ENCODE peak calls at places on chromosomes 6 and 20, in four cellular contexts. L, J, U and P are unnamed samples.
A peak's percentile ranks its signal among the peaks of the same experiment; 100 is the strongest.

GRCh38 chr6:154508573-154509375 is 1.7 kb downstream of the CNKSR3 start:
- DNase-seq in L (no peak), J (no peak), U (peak; percentile 29), P (no peak)

GRCh38 chr20:6430381-6430780 is 307.6 kb upstream of the FERMT1 start:
- DNase-seq in L (no peak), J (no peak), U (no peak), P (no peak)

GRCh38 chr20:145877-146276 is 3.5 kb downstream of the DEFB126 start:
- DNase-seq in L (peak; percentile 50), J (no peak), U (no peak), P (no peak)

GRCh38 chr20:63134201-63134612 is 81.7 kb downstream of the YTHDF1 start:
- DNase-seq in L (peak; percentile 60), J (peak; percentile 11), U (no peak), P (no peak)

GRCh38 chr6:86016567-86016966 is 373.9 kb upstream of the SYNCRIP start:
- DNase-seq in L (no peak), J (no peak), U (no peak), P (no peak)

GRCh38 chr20:4973330-4974097 is 27.8 kb downstream of the SLC23A2 start:
- DNase-seq in L (no peak), J (peak; percentile 21), U (peak; percentile 85), P (peak; percentile 41)

GRCh38 chr6:36839819-36840379 is 655 bp upstream of the CPNE5 start:
- DNase-seq in L (peak; percentile 65), J (peak; percentile 67), U (no peak), P (no peak)

GRCh38 chr6:156731436-156731835 is 45.7 kb upstream of the ARID1B start:
- DNase-seq in L (no peak), J (no peak), U (no peak), P (no peak)

GRCh38 chr6:143675946-143676345 is 1.8 kb upstream of the PHACTR2 start:
- DNase-seq in L (no peak), J (no peak), U (peak; percentile 53), P (no peak)

GRCh38 chr6:81838031-81838430 is 85.5 kb upstream of the TENT5A start:
- DNase-seq in L (no peak), J (no peak), U (peak; percentile 92), P (no peak)

GRCh38 chr20:1507276-1507675 is 16.1 kb upstream of the SIRPB2 start:
- DNase-seq in L (no peak), J (no peak), U (no peak), P (no peak)

GRCh38 chr6:75748743-75749538 is at the start of gene MYO6:
- DNase-seq in L (peak; percentile 80), J (peak; percentile 82), U (peak; percentile 45), P (peak; percentile 35)

GRCh38 chr6:77440206-77440976 is 22.9 kb downstream of the HTR1B start:
- DNase-seq in L (no peak), J (no peak), U (no peak), P (no peak)

GRCh38 chr6:142696689-142697088 is 248.3 kb downstream of the HIVEP2 start:
- DNase-seq in L (no peak), J (peak; percentile 16), U (no peak), P (no peak)

GRCh38 chr6:29847871-29848630 is 20.4 kb downstream of the HLA-G start:
- DNase-seq in L (peak; percentile 86), J (peak; percentile 82), U (peak; percentile 18), P (peak; percentile 77)

GRCh38 chr6:42140051-42140450 is 2.4 kb downstream of the C6orf132 start:
- DNase-seq in L (no peak), J (no peak), U (no peak), P (no peak)

GRCh38 chr20:51144476-51144875 is 121.6 kb upstream of the KCNG1 start:
- DNase-seq in L (no peak), J (no peak), U (no peak), P (no peak)

GRCh38 chr6:43275782-43276179 is 22.3 kb upstream of the SLC22A7 start:
- DNase-seq in L (peak; percentile 55), J (no peak), U (no peak), P (no peak)

GRCh38 chr20:54744097-54744496 is 268.7 kb downstream of the DOK5 start:
- DNase-seq in L (no peak), J (no peak), U (no peak), P (no peak)

GRCh38 chr6:140636237-140636636 is 1261.8 kb upstream of the CITED2 start:
- DNase-seq in L (no peak), J (no peak), U (no peak), P (no peak)

GRCh38 chr6:131003419-131004386 is 59.3 kb downstream of the EPB41L2 start:
- DNase-seq in L (no peak), J (no peak), U (no peak), P (no peak)

GRCh38 chr6:94052754-94053153 is 633.4 kb upstream of the EPHA7 start:
- DNase-seq in L (peak; percentile 34), J (no peak), U (no peak), P (no peak)

GRCh38 chr20:38151455-38151854 is 13.6 kb downstream of the TGM2 start:
- DNase-seq in L (no peak), J (no peak), U (no peak), P (no peak)

GRCh38 chr20:62356143-62356947 is 10.8 kb downstream of the LAMA5 start:
- DNase-seq in L (no peak), J (peak; percentile 70), U (no peak), P (no peak)

GRCh38 chr20:56003966-56004365 is 1.4 kb downstream of the CBLN4 start:
- DNase-seq in L (no peak), J (no peak), U (no peak), P (no peak)

GRCh38 chr6:127515794-127516675 is 3.1 kb downstream of the MTCL3 start:
- DNase-seq in L (peak; percentile 74), J (peak; percentile 69), U (peak; percentile 58), P (peak; percentile 33)

GRCh38 chr6:27290065-27290849 is 21.8 kb downstream of the POM121L2 start:
- DNase-seq in L (peak; percentile 71), J (no peak), U (peak; percentile 31), P (no peak)

GRCh38 chr6:5665667-5666066 is 341.1 kb downstream of the NRN1 start:
- DNase-seq in L (no peak), J (no peak), U (no peak), P (no peak)

DNA sequence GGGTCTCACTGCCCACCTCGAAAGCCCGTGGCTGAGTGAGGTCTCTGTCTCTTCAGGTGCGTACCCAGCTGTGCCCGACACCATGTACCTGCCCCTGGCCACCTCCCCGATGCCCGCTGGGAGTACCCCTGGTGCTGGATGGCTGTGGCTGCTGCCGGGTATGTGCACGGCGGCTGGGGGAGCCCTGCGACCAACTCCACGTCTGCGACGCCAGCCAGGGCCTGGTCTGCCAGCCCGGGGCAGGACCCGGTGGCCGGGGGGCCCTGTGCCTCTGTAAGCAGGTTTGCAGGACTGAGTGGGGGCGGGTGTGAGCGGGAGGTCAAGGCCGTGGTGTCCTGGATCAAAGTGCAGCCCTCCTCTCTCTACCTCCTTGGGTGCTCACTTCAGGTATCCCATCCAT is 4.7 kb downstream of the CCN5 start:
- DNase-seq in L (no peak), J (peak; percentile 25), U (no peak), P (no peak)
- H3K27ac ChIP-seq in L (no peak overlapping the region), J (no peak overlapping the region), U (no peak overlapping the region), P (peak overlapping the region; percentile 82)

GRCh38 chr20:19251506-19251905 is 39.1 kb downstream of the SLC24A3 start:
- DNase-seq in L (no peak), J (no peak), U (no peak), P (no peak)

GRCh38 chr20:19251958-19252669 is 39.7 kb downstream of the SLC24A3 start:
- DNase-seq in L (no peak), J (no peak), U (no peak), P (no peak)

GRCh38 chr20:19252670-19253120 is 40.3 kb downstream of the SLC24A3 start:
- DNase-seq in L (no peak), J (no peak), U (no peak), P (peak; percentile 42)

GRCh38 chr20:19253316-19253715 is 40.9 kb downstream of the SLC24A3 start:
- DNase-seq in L (no peak), J (no peak), U (no peak), P (no peak)

DNA sequence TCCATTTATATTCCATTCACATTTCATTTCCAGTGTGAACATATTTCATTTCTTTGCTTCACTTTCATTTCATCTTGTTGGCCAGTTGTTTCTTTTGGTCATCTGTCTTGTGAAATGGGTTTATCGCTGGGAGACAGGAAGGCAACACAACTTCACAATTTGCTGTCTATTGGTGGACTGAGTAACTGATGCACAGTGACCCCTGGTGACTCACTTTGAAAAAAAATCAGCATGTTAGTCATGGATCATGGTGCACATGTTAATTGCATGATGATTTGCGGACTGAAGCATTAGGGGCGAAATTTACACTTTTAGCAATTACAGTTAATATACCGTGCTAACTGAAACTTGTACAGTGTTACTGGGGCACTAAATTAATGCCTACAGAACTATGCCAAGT is 37.1 kb downstream of the SLC24A3 start:
- DNase-seq in L (no peak), J (no peak), U (no peak), P (no peak)
- TF ChIP-seq CTCF in L (peak; percentile 36), J (no peak), U (no peak), P (no peak)

GRCh38 chr6:166929534-166930189 is 26.7 kb downstream of the RNASET2 start:
- DNase-seq in L (no peak), J (no peak), U (no peak), P (no peak)

GRCh38 chr6:166926748-166927147 is 29.6 kb downstream of the RNASET2 start:
- DNase-seq in L (no peak), J (no peak), U (no peak), P (no peak)

GRCh38 chr6:166928644-166929515 is 27.5 kb downstream of the RNASET2 start:
- DNase-seq in L (no peak), J (no peak), U (no peak), P (no peak)

GRCh38 chr6:166927240-166927941 is 29.0 kb downstream of the RNASET2 start:
- DNase-seq in L (no peak), J (no peak), U (no peak), P (no peak)

DNA sequence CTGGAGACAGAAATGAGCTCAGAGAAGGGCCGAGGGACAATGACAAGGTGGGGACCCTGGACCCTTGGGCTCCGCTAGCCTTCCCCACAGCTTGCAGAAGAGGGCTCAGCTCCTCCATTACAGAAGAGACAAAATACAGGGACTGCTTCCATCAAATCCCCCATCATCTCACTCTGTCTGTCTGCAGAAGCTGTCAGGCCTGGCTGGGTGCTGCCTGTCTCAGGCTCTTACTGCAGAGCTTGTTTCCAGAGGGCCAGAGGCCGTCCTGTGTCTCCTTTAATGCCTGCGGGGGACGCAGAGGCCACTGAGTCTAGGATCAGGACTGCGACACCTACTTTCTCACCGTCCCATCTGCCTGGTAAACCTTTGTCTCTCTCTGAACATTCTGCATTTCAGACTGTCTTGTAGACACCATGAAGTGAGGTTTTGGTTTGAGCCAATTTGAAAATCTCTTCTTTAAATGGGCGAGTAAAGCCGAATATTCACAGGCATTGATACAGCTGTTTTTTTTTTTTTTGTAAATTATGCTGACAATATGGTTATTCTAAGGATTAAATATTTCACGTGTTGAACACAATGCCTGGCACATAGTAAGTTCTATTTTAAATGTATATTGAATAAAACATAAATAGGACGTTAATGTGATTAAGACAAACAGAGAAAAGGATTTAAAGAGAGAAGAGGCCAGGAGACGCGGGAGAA is 28.3 kb downstream of the RNASET2 start:
- DNase-seq in L (no peak), J (no peak), U (no peak), P (no peak)
- H3K36me3 ChIP-seq in L (no peaks in the 10 kb centered on the region), J (peaks cover 3% of the 10 kb centered on the region), U (no peaks in the 10 kb centered on the region), P (peaks cover 37% of the 10 kb centered on the region)

GRCh38 chr20:57397693-57398108 is 6.5 kb downstream of the RBM38 start:
- DNase-seq in L (no peak), J (no peak), U (no peak), P (no peak)

GRCh38 chr20:57396638-57397003 is 5.4 kb downstream of the RBM38 start:
- DNase-seq in L (no peak), J (no peak), U (no peak), P (no peak)

GRCh38 chr20:57396212-57396611 is 5.0 kb downstream of the RBM38 start:
- DNase-seq in L (no peak), J (no peak), U (no peak), P (no peak)

GRCh38 chr20:57398231-57398821 is 7.1 kb downstream of the RBM38 start:
- DNase-seq in L (no peak), J (peak; percentile 57), U (no peak), P (no peak)

GRCh38 chr20:57397004-57397692 is 6.0 kb downstream of the RBM38 start:
- DNase-seq in L (no peak), J (no peak), U (peak; percentile 36), P (no peak)
- H3K27ac ChIP-seq in L (no peak overlapping the region), J (peak overlapping the region; percentile 97), U (no peak overlapping the region), P (peak overlapping the region; percentile 88)